ENCODE peak calls at places on chromosomes 12 and 14, in eight cellular contexts. F, G, T, Z, X, S, I and A are unnamed samples.

GRCh38 chr12:95836630-95837239 is 22.0 kb upstream of the SNRPF start:
- DNase-seq in F (no peak), G (no peak), T (no peak), Z (peak), X (no peak), S (no peak), I (peak), A (peak)

GRCh38 chr12:64531665-64532334 is 78.5 kb upstream of the RASSF3 start:
- DNase-seq in F (no peak), G (no peak), T (peak), Z (no peak), X (no peak), S (no peak), I (no peak), A (peak)

GRCh38 chr12:109951136-109951535 is 45.0 kb downstream of the GIT2 start:
- DNase-seq in F (no peak), G (no peak), T (no peak), Z (peak), X (no peak), S (no peak), I (peak), A (peak)

GRCh38 chr12:122729583-122730214 is 945 bp downstream of the HCAR1 start:
- DNase-seq in F (no peak), G (no peak), T (no peak), Z (no peak), X (no peak), S (no peak), I (no peak), A (no peak)

GRCh38 chr12:131610181-131610580 is 100.7 kb upstream of the SFSWAP start:
- DNase-seq in F (no peak), G (no peak), T (no peak), Z (no peak), X (no peak), S (no peak), I (no peak), A (no peak)

GRCh38 chr12:125092872-125093680 is 27.8 kb downstream of the AACS start:
- DNase-seq in F (no peak), G (peak), T (peak), Z (peak), X (no peak), S (no peak), I (peak), A (peak)

GRCh38 chr14:99571303-99571986 is 32.6 kb downstream of the CCDC85C start:
- DNase-seq in F (no peak), G (no peak), T (no peak), Z (no peak), X (no peak), S (peak), I (peak), A (no peak)

GRCh38 chr12:108612788-108613282 is 15.0 kb upstream of the TMEM119 start:
- DNase-seq in F (no peak), G (no peak), T (peak), Z (no peak), X (no peak), S (no peak), I (peak), A (no peak)

GRCh38 chr14:96053600-96054381 is 14.6 kb downstream of the C14orf132 start:
- DNase-seq in F (peak), G (no peak), T (no peak), Z (peak), X (no peak), S (no peak), I (no peak), A (peak)

GRCh38 chr12:75308279-75308678 is 21.8 kb downstream of the CAPS2 start:
- DNase-seq in F (no peak), G (no peak), T (no peak), Z (no peak), X (no peak), S (no peak), I (no peak), A (no peak)

GRCh38 chr12:10557329-10557728 is 51.6 kb downstream of the EIF2S3B start:
- DNase-seq in F (no peak), G (no peak), T (no peak), Z (no peak), X (no peak), S (no peak), I (no peak), A (no peak)

GRCh38 chr12:89153341-89153740 is 199.0 kb downstream of the DUSP6 start:
- DNase-seq in F (no peak), G (no peak), T (no peak), Z (peak), X (no peak), S (no peak), I (no peak), A (no peak)

GRCh38 chr12:2692156-2692555 is 102.6 kb upstream of the FKBP4 start:
- DNase-seq in F (no peak), G (no peak), T (no peak), Z (no peak), X (no peak), S (no peak), I (no peak), A (no peak)

GRCh38 chr14:74978416-74978947 is 23.1 kb upstream of the PGF start:
- DNase-seq in F (peak), G (no peak), T (peak), Z (peak), X (no peak), S (no peak), I (no peak), A (no peak)

GRCh38 chr14:25350802-25351201 is 300.9 kb upstream of the STXBP6 start:
- DNase-seq in F (no peak), G (no peak), T (no peak), Z (no peak), X (no peak), S (no peak), I (no peak), A (no peak)

GRCh38 chr12:105706321-105706972 is 376.0 kb downstream of the C12orf75 start:
- DNase-seq in F (no peak), G (no peak), T (peak), Z (peak), X (no peak), S (no peak), I (peak), A (peak)

GRCh38 chr12:43736921-43737440 is 21.6 kb downstream of the PUS7L start:
- DNase-seq in F (no peak), G (no peak), T (no peak), Z (no peak), X (no peak), S (no peak), I (no peak), A (peak)

GRCh38 chr12:116539905-116540482 is 19.2 kb upstream of the MAP1LC3B2 start:
- DNase-seq in F (no peak), G (peak), T (peak), Z (peak), X (no peak), S (peak), I (peak), A (peak)

GRCh38 chr12:131618303-131618658 is 92.6 kb upstream of the SFSWAP start:
- DNase-seq in F (no peak), G (no peak), T (peak), Z (no peak), X (no peak), S (no peak), I (no peak), A (no peak)

GRCh38 chr14:93156693-93157369 is 27.9 kb downstream of the MOAP1 start:
- DNase-seq in F (no peak), G (no peak), T (peak), Z (no peak), X (no peak), S (no peak), I (no peak), A (no peak)

GRCh38 chr12:26680724-26681455 is 152.1 kb downstream of the ITPR2 start:
- DNase-seq in F (no peak), G (no peak), T (no peak), Z (no peak), X (no peak), S (no peak), I (no peak), A (peak)

GRCh38 chr12:96522283-96522682 is 32.9 kb downstream of the CFAP54 start:
- DNase-seq in F (no peak), G (no peak), T (peak), Z (no peak), X (no peak), S (no peak), I (no peak), A (no peak)

GRCh38 chr12:43789941-43790340 is 16.2 kb downstream of the TWF1 start:
- DNase-seq in F (no peak), G (no peak), T (no peak), Z (no peak), X (no peak), S (no peak), I (peak), A (peak)

GRCh38 chr14:94971750-94972149 is 185.6 kb downstream of the DICER1 start:
- DNase-seq in F (peak), G (no peak), T (no peak), Z (no peak), X (no peak), S (no peak), I (no peak), A (no peak)

GRCh38 chr12:989751-990278 is 1.2 kb upstream of the ERC1 start:
- DNase-seq in F (no peak), G (no peak), T (peak), Z (peak), X (no peak), S (peak), I (peak), A (peak)

GRCh38 chr12:109944975-109945374 is 44.9 kb downstream of the TCHP start:
- DNase-seq in F (no peak), G (no peak), T (peak), Z (peak), X (no peak), S (no peak), I (no peak), A (peak)

GRCh38 chr14:71472281-71472960 is 459.8 kb upstream of the RGS6 start:
- DNase-seq in F (no peak), G (no peak), T (no peak), Z (peak), X (peak), S (no peak), I (no peak), A (peak)

GRCh38 chr12:24025153-24025798 is 75.8 kb upstream of the SOX5 start:
- DNase-seq in F (no peak), G (no peak), T (peak), Z (no peak), X (no peak), S (no peak), I (no peak), A (no peak)

GRCh38 chr12:106296179-106296877 is 6.2 kb upstream of the TCP11L2 start:
- DNase-seq in F (no peak), G (no peak), T (no peak), Z (peak), X (no peak), S (no peak), I (no peak), A (peak)